ENCODE peak calls at places on chromosome 3, in five cellular contexts. One of them, this sample, is unnamed.

GRCh38 chr3:134795776-134796312 is 784 bp downstream of the EPHB1 start:
- DNase-seq in skeletal muscle cell: no peak
- DNase-seq in left lung: no peak
- DNase-seq in fibroblast of the aortic adventitia: peak; percentile 45
- DNase-seq in lung: peak; percentile 28
- DNase-seq in this sample: no peak

GRCh38 chr3:9918261-9919038 is 1.6 kb downstream of the IL17RC start:
- DNase-seq in skeletal muscle cell: no peak
- DNase-seq in left lung: no peak
- DNase-seq in fibroblast of the aortic adventitia: no peak
- DNase-seq in lung: no peak
- DNase-seq in this sample: no peak

GRCh38 chr3:25587526-25587925 is 77.2 kb downstream of the TOP2B start:
- DNase-seq in skeletal muscle cell: peak; percentile 76
- DNase-seq in left lung: no peak
- DNase-seq in fibroblast of the aortic adventitia: no peak
- DNase-seq in lung: peak; percentile 16
- DNase-seq in this sample: no peak

GRCh38 chr3:128274837-128275236 is 121.6 kb downstream of the EEFSEC start:
- DNase-seq in skeletal muscle cell: peak; percentile 73
- DNase-seq in left lung: no peak
- DNase-seq in fibroblast of the aortic adventitia: peak; percentile 75
- DNase-seq in lung: no peak
- DNase-seq in this sample: no peak

GRCh38 chr3:145750657-145751056 is 410.3 kb downstream of the PLOD2 start:
- DNase-seq in skeletal muscle cell: no peak
- DNase-seq in left lung: no peak
- DNase-seq in fibroblast of the aortic adventitia: no peak
- DNase-seq in lung: no peak
- DNase-seq in this sample: no peak

GRCh38 chr3:151625057-151625456 is 108.7 kb upstream of the AADACL2 start:
- DNase-seq in skeletal muscle cell: no peak
- DNase-seq in left lung: no peak
- DNase-seq in fibroblast of the aortic adventitia: peak; percentile 16
- DNase-seq in lung: no peak
- DNase-seq in this sample: no peak

GRCh38 chr3:69774029-69774428 is 34.8 kb downstream of the MITF start:
- DNase-seq in skeletal muscle cell: no peak
- DNase-seq in left lung: no peak
- DNase-seq in fibroblast of the aortic adventitia: peak; percentile 23
- DNase-seq in lung: no peak
- DNase-seq in this sample: peak; percentile 51

GRCh38 chr3:126023390-126023789 is 54.4 kb downstream of the ROPN1B start:
- DNase-seq in skeletal muscle cell: no peak
- DNase-seq in left lung: no peak
- DNase-seq in fibroblast of the aortic adventitia: no peak
- DNase-seq in lung: peak; percentile 16
- DNase-seq in this sample: no peak

GRCh38 chr3:74756586-74756985 is 142.1 kb upstream of the CNTN3 start:
- DNase-seq in skeletal muscle cell: no peak
- DNase-seq in left lung: no peak
- DNase-seq in fibroblast of the aortic adventitia: no peak
- DNase-seq in lung: no peak
- DNase-seq in this sample: no peak

GRCh38 chr3:188923671-188924070 is 248.1 kb upstream of the TPRG1 start:
- DNase-seq in skeletal muscle cell: no peak
- DNase-seq in left lung: no peak
- DNase-seq in fibroblast of the aortic adventitia: no peak
- DNase-seq in lung: no peak
- DNase-seq in this sample: no peak

GRCh38 chr3:159828542-159828943 is 160.1 kb upstream of the IL12A start:
- DNase-seq in skeletal muscle cell: no peak
- DNase-seq in left lung: no peak
- DNase-seq in fibroblast of the aortic adventitia: peak; percentile 85
- DNase-seq in lung: no peak
- DNase-seq in this sample: no peak

GRCh38 chr3:144821583-144821982 is 850.0 kb downstream of the DIPK2A start:
- DNase-seq in skeletal muscle cell: peak; percentile 5
- DNase-seq in left lung: no peak
- DNase-seq in fibroblast of the aortic adventitia: no peak
- DNase-seq in lung: no peak
- DNase-seq in this sample: no peak

GRCh38 chr3:100426029-100426682 is 24.8 kb downstream of the LNP1 start:
- DNase-seq in skeletal muscle cell: no peak
- DNase-seq in left lung: no peak
- DNase-seq in fibroblast of the aortic adventitia: peak; percentile 20
- DNase-seq in lung: no peak
- DNase-seq in this sample: no peak

GRCh38 chr3:32460031-32460749 is 42.5 kb downstream of the CMTM6 start:
- DNase-seq in skeletal muscle cell: no peak
- DNase-seq in left lung: peak; percentile 74
- DNase-seq in fibroblast of the aortic adventitia: no peak
- DNase-seq in lung: no peak
- DNase-seq in this sample: no peak

GRCh38 chr3:123334056-123334455 is 114.8 kb downstream of the ADCY5 start:
- DNase-seq in skeletal muscle cell: no peak
- DNase-seq in left lung: peak; percentile 24
- DNase-seq in fibroblast of the aortic adventitia: no peak
- DNase-seq in lung: no peak
- DNase-seq in this sample: no peak

GRCh38 chr3:197615430-197615829 is 59.7 kb upstream of the BDH1 start:
- DNase-seq in skeletal muscle cell: no peak
- DNase-seq in left lung: no peak
- DNase-seq in fibroblast of the aortic adventitia: no peak
- DNase-seq in lung: no peak
- DNase-seq in this sample: no peak

GRCh38 chr3:122183893-122184590 is 574 bp downstream of the CASR start:
- DNase-seq in skeletal muscle cell: no peak
- DNase-seq in left lung: peak; percentile 74
- DNase-seq in fibroblast of the aortic adventitia: no peak
- DNase-seq in lung: no peak
- DNase-seq in this sample: no peak

GRCh38 chr3:38131621-38132369 is 5.1 kb downstream of the ACAA1 start:
- DNase-seq in skeletal muscle cell: no peak
- DNase-seq in left lung: no peak
- DNase-seq in fibroblast of the aortic adventitia: peak; percentile 42
- DNase-seq in lung: no peak
- DNase-seq in this sample: no peak

GRCh38 chr3:4971838-4972237 is 7.4 kb upstream of the BHLHE40 start:
- DNase-seq in skeletal muscle cell: no peak
- DNase-seq in left lung: no peak
- DNase-seq in fibroblast of the aortic adventitia: no peak
- DNase-seq in lung: no peak
- DNase-seq in this sample: no peak

GRCh38 chr3:130894130-130894872 is 417 bp downstream of the ATP2C1 start:
- DNase-seq in skeletal muscle cell: no peak
- DNase-seq in left lung: peak; percentile 87
- DNase-seq in fibroblast of the aortic adventitia: peak; percentile 8
- DNase-seq in lung: peak; percentile 42
- DNase-seq in this sample: peak; percentile 34

GRCh38 chr3:59426851-59427565 is 377.2 kb upstream of the CFAP20DC start:
- DNase-seq in skeletal muscle cell: peak; percentile 39
- DNase-seq in left lung: no peak
- DNase-seq in fibroblast of the aortic adventitia: peak; percentile 60
- DNase-seq in lung: no peak
- DNase-seq in this sample: no peak

GRCh38 chr3:12312010-12312409 is 23.1 kb downstream of the PPARG start:
- DNase-seq in skeletal muscle cell: no peak
- DNase-seq in left lung: no peak
- DNase-seq in fibroblast of the aortic adventitia: peak; percentile 22
- DNase-seq in lung: no peak
- DNase-seq in this sample: no peak

GRCh38 chr3:99286266-99286845 is 352.0 kb upstream of the COL8A1 start:
- DNase-seq in skeletal muscle cell: no peak
- DNase-seq in left lung: no peak
- DNase-seq in fibroblast of the aortic adventitia: peak; percentile 22
- DNase-seq in lung: no peak
- DNase-seq in this sample: no peak

GRCh38 chr3:59367150-59367549 is 317.3 kb upstream of the CFAP20DC start:
- DNase-seq in skeletal muscle cell: no peak
- DNase-seq in left lung: no peak
- DNase-seq in fibroblast of the aortic adventitia: no peak
- DNase-seq in lung: no peak
- DNase-seq in this sample: no peak

DNA sequence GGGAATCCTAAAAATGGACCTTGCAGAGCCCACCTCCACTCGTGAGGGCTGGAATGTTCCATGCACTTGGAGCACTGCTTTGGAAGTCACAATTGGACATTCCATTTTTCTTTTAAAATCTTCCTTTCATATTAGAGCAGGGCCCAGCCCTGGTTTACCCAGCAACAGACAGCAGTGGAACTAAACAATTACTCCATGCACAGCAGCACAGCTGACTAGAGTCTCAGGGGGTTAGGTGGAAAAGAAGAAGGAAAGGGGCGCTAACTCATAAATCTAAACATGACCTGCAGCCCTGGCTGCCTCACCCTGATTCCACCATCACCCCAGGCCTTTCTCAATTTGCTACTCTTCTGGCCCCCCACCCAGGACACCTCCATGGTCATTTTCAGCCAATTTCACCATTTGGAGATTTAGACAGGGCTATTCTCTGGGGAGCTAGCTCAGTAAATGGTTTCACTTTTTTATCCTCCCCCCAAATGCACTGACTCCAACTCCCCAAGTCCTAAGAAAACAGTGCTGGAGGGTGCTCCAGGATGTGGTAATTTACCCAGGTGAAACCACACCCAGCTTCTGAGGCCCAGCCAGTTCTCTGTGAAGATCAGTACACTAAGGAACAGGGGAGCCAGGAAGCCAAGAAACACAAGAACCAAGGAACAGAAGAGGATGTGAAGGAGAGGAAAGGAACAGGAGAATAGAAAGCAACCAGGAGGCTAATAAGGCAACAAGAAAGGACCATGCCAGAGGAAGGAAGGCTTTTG is 1.6 kb upstream of the LRRC31 start:
- DNase-seq in skeletal muscle cell: no peak
- DNase-seq in left lung: no peak
- DNase-seq in fibroblast of the aortic adventitia: no peak
- DNase-seq in lung: peak; percentile 60
- DNase-seq in this sample: no peak
- H3K4me3 ChIP-seq in skeletal muscle cell: no peak overlapping the region
- H3K4me3 ChIP-seq in left lung: no peak overlapping the region
- H3K4me3 ChIP-seq in fibroblast of the aortic adventitia: no peak overlapping the region
- H3K4me3 ChIP-seq in lung: no peak overlapping the region
- H3K4me3 ChIP-seq in this sample: no peak overlapping the region

GRCh38 chr3:17190353-17191078 is 305.8 kb downstream of the PLCL2 start:
- DNase-seq in skeletal muscle cell: no peak
- DNase-seq in left lung: no peak
- DNase-seq in fibroblast of the aortic adventitia: no peak
- DNase-seq in lung: no peak
- DNase-seq in this sample: no peak
- H3K4me3 ChIP-seq in skeletal muscle cell: no peak overlapping the region
- H3K4me3 ChIP-seq in left lung: no peak overlapping the region
- H3K4me3 ChIP-seq in fibroblast of the aortic adventitia: no peak overlapping the region
- H3K4me3 ChIP-seq in lung: no peak overlapping the region
- H3K4me3 ChIP-seq in this sample: no peak overlapping the region

GRCh38 chr3:48372377-48372770 is 355 bp downstream of the FBXW12 start:
- DNase-seq in skeletal muscle cell: no peak
- DNase-seq in left lung: no peak
- DNase-seq in fibroblast of the aortic adventitia: no peak
- DNase-seq in lung: no peak
- DNase-seq in this sample: no peak
- H3K4me3 ChIP-seq in skeletal muscle cell: no peak overlapping the region
- H3K4me3 ChIP-seq in left lung: no peak overlapping the region
- H3K4me3 ChIP-seq in fibroblast of the aortic adventitia: no peak overlapping the region
- H3K4me3 ChIP-seq in lung: no peak overlapping the region
- H3K4me3 ChIP-seq in this sample: no peak overlapping the region

DNA sequence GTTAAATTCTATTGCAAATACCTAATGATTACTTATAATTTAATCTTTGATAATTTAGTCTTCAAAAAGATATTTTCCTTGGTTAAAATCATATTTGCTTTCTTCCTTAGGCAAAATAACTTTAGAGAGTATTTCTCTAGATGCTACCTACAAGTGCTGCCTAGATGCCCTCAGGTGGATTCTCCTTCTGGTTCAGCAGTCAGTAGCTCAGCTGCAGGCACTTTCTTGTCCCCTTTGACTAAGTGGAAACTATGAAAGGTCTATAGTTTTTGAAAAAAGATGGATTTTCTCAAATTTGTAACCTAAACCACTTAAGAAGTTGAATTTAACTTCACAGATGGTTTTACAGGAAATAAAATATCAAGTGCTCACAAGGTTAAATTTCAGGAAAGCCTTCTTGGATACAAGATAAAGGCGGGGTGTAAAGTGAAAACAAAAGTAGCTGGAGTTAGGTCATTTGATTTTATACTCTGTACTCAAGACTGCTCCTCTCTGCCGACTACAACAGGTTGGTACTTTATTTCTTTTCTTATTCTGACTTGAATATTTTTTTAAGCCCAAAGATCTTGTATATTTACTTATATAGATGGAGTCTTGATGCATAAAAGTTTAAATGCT is at the start of gene ACKR4:
- DNase-seq in skeletal muscle cell: no peak
- DNase-seq in left lung: no peak
- DNase-seq in fibroblast of the aortic adventitia: peak; percentile 55
- DNase-seq in lung: no peak
- DNase-seq in this sample: no peak
- H3K4me3 ChIP-seq in skeletal muscle cell: no peak within 1 kb of the TSS
- H3K4me3 ChIP-seq in left lung: peak within 1 kb of the TSS; percentile 2
- H3K4me3 ChIP-seq in fibroblast of the aortic adventitia: peak within 1 kb of the TSS; percentile 54
- H3K4me3 ChIP-seq in lung: no peak within 1 kb of the TSS
- H3K4me3 ChIP-seq in this sample: peak within 1 kb of the TSS; percentile 48

DNA sequence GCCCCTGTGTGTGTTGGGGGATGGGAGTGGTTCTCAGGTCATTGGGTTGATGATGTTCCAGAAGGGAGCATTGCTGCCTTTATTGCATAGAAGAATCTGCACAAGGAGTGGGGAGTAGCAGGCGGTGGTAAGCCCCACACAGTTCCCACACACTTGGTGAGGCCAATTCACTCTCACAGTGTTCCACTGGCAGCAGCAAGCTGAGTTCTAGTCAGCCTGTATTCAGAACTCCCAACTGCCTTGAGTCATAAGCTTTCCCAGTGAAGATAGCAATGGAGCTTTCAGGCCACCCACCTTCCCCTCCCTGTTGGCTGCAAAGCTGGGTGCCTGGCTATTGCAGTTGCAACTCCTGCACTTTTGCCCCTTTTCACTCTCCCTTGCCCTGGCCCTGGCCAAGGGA is 181.1 kb upstream of the RBMS3 start:
- DNase-seq in skeletal muscle cell: no peak
- DNase-seq in left lung: peak; percentile 43
- DNase-seq in fibroblast of the aortic adventitia: peak; percentile 31
- DNase-seq in lung: no peak
- DNase-seq in this sample: no peak
- H3K4me3 ChIP-seq in skeletal muscle cell: no peak overlapping the region
- H3K4me3 ChIP-seq in left lung: no peak overlapping the region
- H3K4me3 ChIP-seq in fibroblast of the aortic adventitia: no peak overlapping the region
- H3K4me3 ChIP-seq in lung: no peak overlapping the region
- H3K4me3 ChIP-seq in this sample: no peak overlapping the region

This sample was measured in heart right ventricle.